ENCODE peak calls at places on chromosomes 13 and 19, in nine cellular contexts. Z, R, C, G, O, Y, E, D and V are unnamed samples.

GRCh38 chr19:40150170-40150569 is 41.1 kb upstream of the MAP3K10 start:
- DNase-seq in Z (no peak), R (no peak), C (peak), G (no peak), O (no peak), Y (no peak), E (no peak), D (no peak), V (no peak)

GRCh38 chr19:43707158-43707712 is 8.6 kb upstream of the IRGC start:
- DNase-seq in Z (no peak), R (no peak), C (no peak), G (no peak), O (no peak), Y (no peak), E (no peak), D (no peak), V (no peak)

GRCh38 chr13:113636266-113636963 is 21.6 kb downstream of the ATP4B start:
- DNase-seq in Z (peak), R (no peak), C (no peak), G (peak), O (no peak), Y (no peak), E (no peak), D (no peak), V (peak)

GRCh38 chr13:53201454-53202225 is 173.0 kb downstream of the OLFM4 start:
- DNase-seq in Z (peak), R (peak), C (no peak), G (no peak), O (no peak), Y (no peak), E (no peak), D (no peak), V (peak)

GRCh38 chr13:38661276-38661675 is 25.6 kb upstream of the FREM2 start:
- DNase-seq in Z (no peak), R (no peak), C (no peak), G (no peak), O (no peak), Y (no peak), E (no peak), D (no peak), V (no peak)

GRCh38 chr19:17468302-17469091 is 1.8 kb upstream of the SLC27A1 start:
- DNase-seq in Z (no peak), R (peak), C (no peak), G (peak), O (no peak), Y (no peak), E (no peak), D (no peak), V (no peak)

GRCh38 chr13:45623516-45624090 is 8.1 kb upstream of the ERICH6B start:
- DNase-seq in Z (no peak), R (peak), C (peak), G (no peak), O (no peak), Y (no peak), E (peak), D (no peak), V (no peak)

GRCh38 chr13:73767747-73768315 is 366.4 kb downstream of the KLF12 start:
- DNase-seq in Z (peak), R (peak), C (no peak), G (no peak), O (peak), Y (peak), E (no peak), D (peak), V (no peak)

GRCh38 chr19:21569497-21569870 is 64.1 kb downstream of the ZNF429 start:
- DNase-seq in Z (no peak), R (no peak), C (no peak), G (no peak), O (peak), Y (no peak), E (no peak), D (no peak), V (no peak)

GRCh38 chr13:48741377-48741776 is 87.6 kb downstream of the CYSLTR2 start:
- DNase-seq in Z (no peak), R (no peak), C (peak), G (no peak), O (no peak), Y (no peak), E (peak), D (no peak), V (no peak)

GRCh38 chr13:99871249-99871898 is 100.2 kb downstream of the ZIC5 start:
- DNase-seq in Z (no peak), R (no peak), C (no peak), G (no peak), O (no peak), Y (no peak), E (no peak), D (no peak), V (no peak)

GRCh38 chr13:28173793-28174192 is 35.4 kb downstream of the PAN3 start:
- DNase-seq in Z (no peak), R (no peak), C (no peak), G (no peak), O (no peak), Y (no peak), E (no peak), D (peak), V (no peak)

GRCh38 chr19:17234911-17235617 is 9.0 kb downstream of the OCEL1 start:
- DNase-seq in Z (peak), R (peak), C (peak), G (no peak), O (peak), Y (no peak), E (peak), D (peak), V (no peak)

GRCh38 chr19:18470153-18470552 is 32.2 kb upstream of the ISYNA1 start:
- DNase-seq in Z (peak), R (peak), C (no peak), G (no peak), O (no peak), Y (no peak), E (peak), D (peak), V (no peak)

GRCh38 chr13:110338441-110339101 is 31.5 kb downstream of the COL4A2 start:
- DNase-seq in Z (no peak), R (no peak), C (peak), G (no peak), O (no peak), Y (no peak), E (peak), D (no peak), V (no peak)

GRCh38 chr19:33498391-33499000 is 23.1 kb downstream of the PEPD start:
- DNase-seq in Z (no peak), R (no peak), C (no peak), G (no peak), O (no peak), Y (no peak), E (no peak), D (no peak), V (no peak)

GRCh38 chr19:40070058-40070457 is 14.0 kb upstream of the ZNF780B start:
- DNase-seq in Z (no peak), R (no peak), C (no peak), G (no peak), O (no peak), Y (no peak), E (no peak), D (no peak), V (no peak)

GRCh38 chr13:28385362-28385761 is 109.6 kb downstream of the FLT1 start:
- DNase-seq in Z (no peak), R (no peak), C (no peak), G (no peak), O (no peak), Y (no peak), E (no peak), D (no peak), V (no peak)

GRCh38 chr19:55245236-55245904 is 13.4 kb downstream of the PPP6R1 start:
- DNase-seq in Z (no peak), R (no peak), C (no peak), G (no peak), O (no peak), Y (no peak), E (no peak), D (no peak), V (no peak)

GRCh38 chr19:28021316-28022185 is 1191.4 kb downstream of the UQCRFS1 start:
- DNase-seq in Z (no peak), R (no peak), C (no peak), G (no peak), O (no peak), Y (no peak), E (no peak), D (no peak), V (no peak)

GRCh38 chr19:9128171-9128570 is 1.4 kb upstream of the OR7G3 start:
- DNase-seq in Z (no peak), R (no peak), C (peak), G (no peak), O (no peak), Y (no peak), E (peak), D (peak), V (no peak)

GRCh38 chr13:84844473-84844872 is 954.7 kb downstream of the SLITRK6 start:
- DNase-seq in Z (no peak), R (peak), C (no peak), G (no peak), O (no peak), Y (peak), E (no peak), D (peak), V (no peak)

GRCh38 chr13:37595162-37595561 is 3.4 kb downstream of the POSTN start:
- DNase-seq in Z (no peak), R (peak), C (peak), G (no peak), O (no peak), Y (peak), E (peak), D (no peak), V (no peak)

GRCh38 chr13:40518481-40518882 is 148.0 kb downstream of the FOXO1 start:
- DNase-seq in Z (no peak), R (no peak), C (no peak), G (no peak), O (no peak), Y (no peak), E (no peak), D (peak), V (no peak)

GRCh38 chr13:101453784-101454201 is 1.3 kb downstream of the ITGBL1 start:
- DNase-seq in Z (no peak), R (peak), C (no peak), G (no peak), O (no peak), Y (no peak), E (peak), D (no peak), V (no peak)

GRCh38 chr19:54114340-54114826 is 1.1 kb downstream of the TFPT start:
- DNase-seq in Z (peak), R (peak), C (peak), G (no peak), O (peak), Y (no peak), E (peak), D (peak), V (no peak)

GRCh38 chr13:84430015-84430414 is 547.7 kb upstream of the SLITRK1 start:
- DNase-seq in Z (no peak), R (no peak), C (peak), G (no peak), O (no peak), Y (peak), E (no peak), D (no peak), V (no peak)

GRCh38 chr13:69496951-69497350 is 610.7 kb upstream of the ATXN8OS start:
- DNase-seq in Z (no peak), R (no peak), C (no peak), G (no peak), O (no peak), Y (no peak), E (no peak), D (no peak), V (no peak)

GRCh38 chr13:64127192-64127591 is 2711.5 kb upstream of the PCDH20 start:
- DNase-seq in Z (no peak), R (no peak), C (no peak), G (no peak), O (no peak), Y (no peak), E (no peak), D (no peak), V (no peak)

DNA sequence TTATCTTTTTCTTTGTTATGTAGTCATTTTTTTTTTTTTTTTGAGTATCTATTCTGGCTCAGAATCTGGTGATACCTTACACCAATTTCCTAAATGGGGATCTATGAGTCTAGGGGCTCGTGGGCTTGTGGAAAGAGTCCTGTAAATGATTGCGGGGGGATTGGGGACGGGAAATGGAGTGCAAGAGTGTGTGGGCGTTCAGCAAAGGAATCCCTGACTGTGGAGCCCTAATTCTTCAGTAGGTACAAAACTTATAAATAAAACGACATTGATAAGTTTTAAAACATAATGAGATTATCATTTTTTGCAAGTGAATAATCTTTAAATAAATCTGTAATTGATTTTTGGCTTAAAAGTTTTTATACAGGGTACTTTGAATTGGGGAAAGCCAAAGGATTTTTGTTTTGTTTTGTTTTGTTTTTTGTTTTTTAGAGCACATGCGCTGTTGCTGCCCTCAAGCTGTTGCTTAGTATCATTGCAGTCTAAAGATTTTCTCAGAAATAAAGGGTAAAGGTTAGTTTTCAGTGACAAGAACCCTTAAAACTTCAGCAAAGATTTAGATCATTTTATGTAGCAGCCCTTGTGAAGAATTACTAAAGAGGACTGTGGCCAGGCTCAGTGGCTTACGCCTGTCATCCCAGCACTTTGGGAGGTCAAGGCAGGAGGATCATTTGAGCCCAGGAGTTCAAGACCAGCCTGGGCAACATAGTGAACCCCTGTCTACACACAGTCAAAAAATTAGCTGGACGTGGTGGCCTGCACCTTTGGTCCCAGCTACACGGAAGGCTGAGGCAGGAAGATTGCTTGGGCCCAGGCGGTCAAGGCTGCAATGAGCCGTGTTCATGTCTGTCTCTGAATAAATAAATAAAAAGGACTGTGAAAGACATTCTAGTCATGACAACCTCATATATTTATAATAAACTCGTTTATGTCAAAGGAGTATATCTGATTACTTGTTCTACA is 1.7 kb downstream of the ERCC5 start:
- DNase-seq in Z (no peak), R (peak), C (peak), G (no peak), O (no peak), Y (no peak), E (peak), D (no peak), V (no peak)
- TF ChIP-seq CTCF in Z (peak), R (peak), C (peak), G (peak), O (peak), Y (peak), E (peak), D (no peak), V (peak)

GRCh38 chr19:4266253-4267000 is 12.6 kb upstream of the SHD start:
- DNase-seq in Z (no peak), R (no peak), C (no peak), G (no peak), O (no peak), Y (no peak), E (no peak), D (no peak), V (no peak)

GRCh38 chr19:4272894-4273293 is 6.2 kb upstream of the SHD start:
- DNase-seq in Z (peak), R (no peak), C (no peak), G (no peak), O (no peak), Y (no peak), E (no peak), D (no peak), V (no peak)

GRCh38 chr19:4267901-4268815 is 10.9 kb upstream of the SHD start:
- DNase-seq in Z (no peak), R (no peak), C (no peak), G (no peak), O (no peak), Y (no peak), E (no peak), D (no peak), V (no peak)

GRCh38 chr19:4267101-4267900 is 11.8 kb upstream of the SHD start:
- DNase-seq in Z (peak), R (peak), C (peak), G (no peak), O (peak), Y (peak), E (peak), D (peak), V (no peak)

DNA sequence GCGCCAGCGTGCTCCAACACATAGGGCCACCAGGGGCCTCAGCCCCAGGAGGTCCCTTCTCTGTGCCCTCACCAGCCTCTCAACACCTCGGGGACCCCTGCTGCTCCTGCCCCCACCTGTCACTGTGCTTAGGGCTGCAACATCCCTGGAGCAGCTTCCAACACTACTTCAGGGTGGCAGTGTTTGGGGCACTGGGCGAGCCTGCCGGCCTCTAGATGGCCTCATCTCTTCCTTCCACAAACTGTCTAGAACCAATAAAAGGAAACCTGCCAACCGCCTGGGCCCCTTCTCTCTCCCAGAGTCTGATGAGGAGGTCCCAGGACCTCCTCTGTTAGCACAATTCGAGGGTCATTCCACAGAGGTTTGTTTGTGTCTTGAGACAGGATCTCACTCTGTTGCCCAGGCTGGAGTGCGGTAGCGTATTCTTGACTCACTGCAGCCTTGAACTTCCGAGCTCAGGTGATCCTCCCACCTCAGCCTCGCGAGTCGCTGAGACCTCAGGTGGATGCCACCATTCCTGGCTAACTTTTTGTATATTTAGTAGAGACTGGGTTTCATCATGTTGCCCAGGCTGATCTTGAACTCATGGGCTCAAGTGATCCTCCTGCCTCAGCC is 10.1 kb upstream of the SHD start:
- DNase-seq in Z (no peak), R (no peak), C (no peak), G (no peak), O (no peak), Y (no peak), E (no peak), D (no peak), V (no peak)
- TF ChIP-seq CTCF in Z (peak), R (no peak), C (no peak), G (no peak), O (no peak), Y (no peak), E (no peak), D (no peak), V (no peak)

DNA sequence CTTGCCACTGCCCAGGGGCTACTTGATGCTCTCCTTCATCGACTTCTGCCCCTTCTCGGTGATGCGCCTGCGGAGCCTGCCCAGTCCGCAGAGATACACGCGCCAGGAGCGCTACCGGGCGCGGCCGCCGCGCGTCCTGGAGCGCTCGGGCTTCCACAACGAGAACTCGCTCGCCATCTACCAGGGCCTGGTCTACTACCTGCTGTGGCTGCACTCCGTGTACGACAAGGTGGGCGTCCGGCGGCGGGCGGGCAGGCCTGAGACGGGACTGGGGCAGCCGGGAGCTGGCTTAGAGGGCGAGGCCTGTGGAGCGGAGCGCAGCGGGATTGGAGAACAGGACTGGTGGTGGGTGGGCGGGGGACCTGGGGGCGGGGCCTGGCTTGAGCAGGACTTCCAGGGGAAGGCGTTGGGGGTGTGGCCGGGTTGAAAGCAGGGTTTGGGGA is 12.7 kb upstream of the PSMD8 start:
- DNase-seq in Z (peak), R (peak), C (peak), G (peak), O (peak), Y (peak), E (peak), D (peak), V (peak)
- TF ChIP-seq CTCF in Z (no peak), R (no peak), C (no peak), G (no peak), O (no peak), Y (no peak), E (peak), D (peak), V (peak)

GRCh38 chr19:46076951-46077814 is 36.4 kb upstream of the IGFL4 start:
- DNase-seq in Z (peak), R (peak), C (peak), G (no peak), O (no peak), Y (peak), E (peak), D (peak), V (peak)
- TF ChIP-seq CTCF in Z (peak), R (peak), C (peak), G (peak), O (no peak), Y (peak), E (peak), D (peak), V (peak)

GRCh38 chr19:2199861-2200623 is 36.1 kb downstream of the PLEKHJ1 start:
- DNase-seq in Z (no peak), R (no peak), C (no peak), G (no peak), O (no peak), Y (no peak), E (no peak), D (no peak), V (no peak)

GRCh38 chr19:2201473-2202148 is 34.5 kb downstream of the PLEKHJ1 start:
- DNase-seq in Z (no peak), R (no peak), C (no peak), G (no peak), O (no peak), Y (no peak), E (no peak), D (no peak), V (no peak)

GRCh38 chr19:2197270-2197669 is 33.5 kb downstream of the DOT1L start:
- DNase-seq in Z (no peak), R (no peak), C (no peak), G (no peak), O (no peak), Y (no peak), E (no peak), D (no peak), V (no peak)

GRCh38 chr19:2198317-2198716 is 34.6 kb downstream of the DOT1L start:
- DNase-seq in Z (no peak), R (no peak), C (no peak), G (no peak), O (no peak), Y (no peak), E (no peak), D (no peak), V (no peak)

DNA sequence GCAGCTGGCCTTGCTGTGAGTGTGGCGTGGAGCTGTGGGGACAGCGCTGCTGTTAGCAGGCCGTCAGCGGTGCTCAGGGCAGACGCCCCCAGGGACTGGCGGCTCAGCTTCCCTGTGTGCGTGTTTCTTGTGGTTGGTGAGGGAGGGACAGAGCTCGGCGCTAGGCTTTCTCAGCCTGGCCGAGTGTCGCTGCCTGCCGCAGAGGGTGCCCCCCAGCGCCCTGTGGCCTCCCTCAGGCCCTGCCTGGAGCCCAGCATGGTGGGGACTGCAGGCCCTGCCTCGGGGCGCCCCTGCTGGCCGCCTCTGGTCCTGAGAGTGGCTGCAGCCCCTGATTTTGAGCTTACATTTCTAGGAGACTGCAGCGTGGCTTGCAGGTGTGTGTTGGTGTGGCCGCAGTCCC is 35.5 kb downstream of the DOT1L start:
- DNase-seq in Z (peak), R (peak), C (no peak), G (no peak), O (no peak), Y (no peak), E (no peak), D (no peak), V (no peak)
- TF ChIP-seq CTCF in Z (peak), R (peak), C (peak), G (no peak), O (no peak), Y (peak), E (peak), D (no peak), V (peak)